ENCODE peak calls at places on chromosomes 12 and 14, in five cellular contexts. J is H1, S is GM12878, H is WTC11, Q is K562. P is an unnamed sample.

GRCh38 chr12:29148065-29148957 is 767 bp upstream of the FAR2 start:
- DNase-seq in Q (peak), S (no peak), H (peak), J (peak), P (no peak)

GRCh38 chr12:18753481-18754117 is 15.7 kb downstream of the CAPZA3 start:
- DNase-seq in H (peak), Q (no peak), S (no peak), J (peak), P (no peak)

GRCh38 chr14:60679566-60680258 is 30.4 kb upstream of the SIX1 start:
- DNase-seq in H (no peak), S (no peak), Q (no peak), J (no peak), P (no peak)

GRCh38 chr12:7042847-7043246 is 17.7 kb upstream of the C1S start:
- DNase-seq in S (no peak), H (no peak), J (no peak), Q (peak), P (peak)

GRCh38 chr12:54725233-54725843 is 77.2 kb upstream of the DCD start:
- DNase-seq in S (no peak), J (no peak), H (no peak), Q (no peak), P (peak)

GRCh38 chr12:46124132-46124847 is 133.9 kb upstream of the SCAF11 start:
- DNase-seq in S (no peak), J (no peak), H (no peak), Q (no peak), P (no peak)

GRCh38 chr12:114684098-114684869 is at the start of gene TBX3:
- DNase-seq in H (peak), Q (peak), J (peak), S (no peak), P (peak)

GRCh38 chr14:99995700-99996356 is 69.4 kb upstream of the EVL start:
- DNase-seq in J (peak), Q (peak), H (peak), S (peak), P (peak)

GRCh38 chr12:101498252-101498651 is 23.1 kb downstream of the SPIC start:
- DNase-seq in Q (no peak), H (no peak), J (no peak), S (no peak), P (no peak)

GRCh38 chr14:71731096-71731495 is 201.1 kb upstream of the RGS6 start:
- DNase-seq in J (no peak), Q (no peak), S (no peak), H (no peak), P (no peak)

GRCh38 chr12:21823581-21823980 is 49.1 kb upstream of the KCNJ8 start:
- DNase-seq in H (peak), J (peak), S (no peak), Q (no peak), P (no peak)

GRCh38 chr12:73210574-73211204 is 938.5 kb downstream of the TRHDE start:
- DNase-seq in S (no peak), H (no peak), J (no peak), Q (no peak), P (no peak)

GRCh38 chr14:49982082-49982481 is 89.2 kb downstream of the ARF6 start:
- DNase-seq in Q (no peak), S (no peak), J (no peak), H (no peak), P (no peak)

GRCh38 chr12:52203126-52203921 is 11.5 kb upstream of the KRT80 start:
- DNase-seq in H (peak), J (no peak), S (no peak), Q (peak), P (peak)

GRCh38 chr12:121641343-121641630 is 15.0 kb downstream of the ORAI1 start:
- DNase-seq in Q (no peak), S (no peak), H (no peak), J (no peak), P (no peak)

GRCh38 chr12:85527192-85527591 is 247.2 kb downstream of the ALX1 start:
- DNase-seq in Q (no peak), H (no peak), J (no peak), S (peak), P (no peak)

GRCh38 chr14:68499451-68499850 is 293.4 kb downstream of the ZFP36L1 start:
- DNase-seq in H (no peak), J (no peak), Q (no peak), S (no peak), P (no peak)

GRCh38 chr14:35398095-35398584 is 6.4 kb downstream of the NFKBIA start:
- DNase-seq in S (no peak), J (no peak), Q (no peak), H (no peak), P (no peak)

GRCh38 chr12:92511776-92512175 is 191.0 kb upstream of the PLEKHG7 start:
- DNase-seq in H (no peak), J (no peak), S (no peak), Q (no peak), P (no peak)

GRCh38 chr14:102539544-102540309 is 30.2 kb upstream of the ANKRD9 start:
- DNase-seq in H (no peak), Q (peak), J (no peak), S (no peak), P (peak)

DNA sequence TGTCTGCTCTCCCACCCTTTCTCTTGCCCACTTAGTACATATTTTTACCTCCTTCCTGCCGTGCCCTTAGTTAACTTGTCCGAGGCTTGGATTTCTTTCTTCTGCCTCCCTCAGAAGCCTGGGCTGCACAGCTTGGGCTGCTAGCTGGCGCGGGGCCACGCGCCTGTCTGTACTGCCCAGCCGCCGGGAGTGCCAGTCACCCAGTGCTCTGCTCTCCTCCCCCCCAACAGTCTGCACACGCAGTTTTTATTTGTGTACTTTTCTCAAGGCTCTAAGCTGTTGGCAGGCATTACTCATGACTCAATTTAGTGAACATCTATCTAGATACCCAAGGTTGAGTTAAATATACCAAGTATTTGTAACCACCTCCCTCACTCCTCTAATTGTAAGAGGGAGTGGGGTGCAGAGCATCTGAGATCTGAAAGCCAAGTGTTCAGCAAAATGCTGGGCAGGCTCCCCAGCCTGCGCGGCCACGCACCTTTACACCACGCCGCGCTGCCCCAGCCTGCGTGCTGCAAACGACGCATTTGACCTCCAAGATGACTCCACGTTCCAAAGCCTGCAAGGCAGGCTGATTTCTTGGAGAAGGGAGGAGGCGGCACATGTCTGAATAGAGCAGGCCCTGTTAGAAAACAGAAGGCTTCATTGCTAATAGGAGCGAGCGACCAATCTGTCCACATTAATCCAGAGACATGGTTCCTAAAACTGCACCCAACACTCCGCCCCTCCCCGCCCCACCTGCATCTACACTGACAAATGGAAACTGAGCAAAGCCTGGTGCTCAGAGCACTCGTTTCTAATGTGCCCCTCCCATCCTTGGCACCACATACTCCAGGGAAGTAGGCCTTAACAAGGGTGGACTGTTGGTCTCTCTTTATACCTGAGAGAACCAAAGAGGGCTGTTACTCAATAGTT is 18.2 kb upstream of the CACNA2D4 start:
- DNase-seq in S (no peak), J (peak), H (no peak), Q (no peak), P (no peak)
- TF ChIP-seq ATF2 in S (no peak), J (no peak), H (no peak), Q (no peak), P (no peak)

GRCh38 chr12:41409628-41410027 is 221.5 kb downstream of the PDZRN4 start:
- DNase-seq in Q (no peak), S (no peak), J (no peak), H (no peak), P (no peak)
- TF ChIP-seq ATF2 in Q (no peak), S (no peak), J (no peak), H (no peak), P (no peak)

GRCh38 chr14:65414961-65415589 is 2.5 kb downstream of the FUT8 start:
- DNase-seq in S (no peak), J (no peak), H (no peak), Q (no peak), P (peak)

GRCh38 chr14:65412189-65412846 is at the start of gene FUT8:
- DNase-seq in Q (peak), J (peak), H (peak), S (peak), P (peak)

GRCh38 chr14:65411656-65412188 is 808 bp upstream of the FUT8 start:
- DNase-seq in Q (peak), S (no peak), J (peak), H (peak), P (peak)

GRCh38 chr14:65413739-65414045 is 1.2 kb downstream of the FUT8 start:
- DNase-seq in S (no peak), H (no peak), J (no peak), Q (no peak), P (no peak)

DNA sequence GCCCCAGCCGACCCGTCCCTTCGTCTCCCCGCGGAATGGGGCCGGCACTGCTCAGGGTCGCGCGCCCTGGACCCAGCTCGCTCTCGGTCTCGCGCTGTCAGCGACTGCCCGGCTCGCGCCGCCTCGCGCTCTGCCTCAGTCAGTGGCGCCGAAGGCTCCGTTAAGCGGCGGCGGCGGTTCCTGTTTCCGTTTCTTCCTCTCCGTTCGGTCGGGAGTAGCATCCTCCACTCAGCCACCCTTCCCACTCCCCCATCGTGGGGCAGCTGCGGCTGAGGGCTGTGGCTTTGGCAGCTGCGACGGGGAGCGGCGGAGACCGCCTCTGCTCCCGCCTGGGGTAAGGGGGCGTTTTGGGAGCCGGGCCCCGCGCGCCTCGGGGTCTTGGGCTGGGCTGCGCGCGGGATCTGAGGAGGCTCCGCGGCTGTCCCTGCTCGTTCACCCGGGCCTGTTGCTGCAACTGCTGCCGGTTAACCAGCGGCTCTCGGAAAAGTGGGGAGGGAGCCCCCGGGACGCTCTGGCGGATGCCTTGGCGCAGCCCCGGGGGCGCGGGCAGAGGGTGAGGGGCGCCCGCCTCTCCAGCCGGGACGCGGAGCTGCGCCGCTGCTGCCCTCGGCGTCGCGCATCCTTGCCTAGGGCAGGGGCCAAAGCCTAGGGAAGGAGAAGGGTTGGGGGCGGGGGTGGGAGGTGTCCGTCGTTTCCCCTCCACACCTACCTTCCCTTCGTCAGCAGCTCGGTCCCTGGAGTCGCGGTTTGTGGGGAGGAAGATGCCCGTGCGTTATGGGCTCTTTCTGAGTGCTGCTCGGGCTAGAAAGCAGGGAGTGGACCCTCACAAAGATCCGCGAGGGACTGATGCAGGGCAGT is 580 bp downstream of the FUT8 start:
- DNase-seq in S (no peak), Q (peak), J (peak), H (peak), P (peak)
- TF ChIP-seq ATF2 in S (no peak), Q (no peak), J (no peak), H (no peak), P (no peak)

DNA sequence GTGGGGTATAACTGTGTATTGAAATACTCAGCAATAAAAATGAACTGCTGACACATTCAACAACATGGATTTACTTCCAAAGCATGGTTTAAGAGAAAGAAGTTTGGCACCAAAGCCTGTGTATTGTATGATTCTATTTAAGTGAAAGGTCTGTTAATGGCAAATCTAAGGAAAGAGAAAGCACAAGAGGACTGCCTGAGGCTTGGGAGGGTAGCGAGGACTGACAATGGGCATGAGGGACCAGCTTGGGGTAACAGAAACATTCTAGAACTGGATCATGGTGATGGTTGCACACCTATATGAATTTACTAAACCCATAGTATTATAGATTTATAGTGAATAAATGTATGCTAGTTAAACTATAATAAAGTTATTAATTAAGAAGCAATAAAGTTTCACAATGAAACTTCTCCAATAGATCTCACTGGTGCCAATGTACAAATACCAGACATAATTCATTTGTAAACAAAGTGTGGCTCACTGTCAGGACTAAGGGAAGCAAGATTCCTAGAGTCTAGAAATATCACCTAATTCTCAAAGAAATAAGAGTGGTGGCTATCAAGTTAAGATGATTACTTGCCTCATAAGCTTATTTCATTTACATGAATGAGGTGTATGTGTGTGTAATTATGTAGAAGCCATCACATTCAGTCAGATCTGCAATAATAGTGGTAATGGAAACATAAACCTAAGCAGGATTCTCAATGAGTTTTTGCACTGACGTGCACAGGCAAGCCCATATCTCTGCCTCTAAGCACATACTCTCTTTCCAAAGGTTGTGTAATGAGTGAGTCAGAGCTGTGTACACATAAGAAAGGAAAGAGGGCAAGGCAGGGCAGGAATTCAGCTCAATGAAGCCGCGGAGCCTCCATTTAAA is 353.4 kb downstream of the KCNH5 start:
- DNase-seq in J (no peak), S (no peak), H (no peak), Q (no peak), P (peak)
- TF ChIP-seq ATF2 in J (no peak), S (no peak), H (no peak), Q (no peak), P (peak)

GRCh38 chr14:23483216-23483854 is 13.8 kb downstream of the NGDN start:
- DNase-seq in S (no peak), J (peak), Q (peak), H (peak), P (peak)

GRCh38 chr14:23482814-23483128 is 13.3 kb downstream of the NGDN start:
- DNase-seq in H (no peak), J (peak), Q (no peak), S (no peak), P (no peak)

GRCh38 chr14:23481362-23481970 is 12.0 kb downstream of the NGDN start:
- DNase-seq in S (no peak), H (no peak), J (peak), Q (peak), P (no peak)

GRCh38 chr14:23485311-23485710 is 15.8 kb downstream of the NGDN start:
- DNase-seq in S (no peak), Q (no peak), J (peak), H (no peak), P (no peak)

DNA sequence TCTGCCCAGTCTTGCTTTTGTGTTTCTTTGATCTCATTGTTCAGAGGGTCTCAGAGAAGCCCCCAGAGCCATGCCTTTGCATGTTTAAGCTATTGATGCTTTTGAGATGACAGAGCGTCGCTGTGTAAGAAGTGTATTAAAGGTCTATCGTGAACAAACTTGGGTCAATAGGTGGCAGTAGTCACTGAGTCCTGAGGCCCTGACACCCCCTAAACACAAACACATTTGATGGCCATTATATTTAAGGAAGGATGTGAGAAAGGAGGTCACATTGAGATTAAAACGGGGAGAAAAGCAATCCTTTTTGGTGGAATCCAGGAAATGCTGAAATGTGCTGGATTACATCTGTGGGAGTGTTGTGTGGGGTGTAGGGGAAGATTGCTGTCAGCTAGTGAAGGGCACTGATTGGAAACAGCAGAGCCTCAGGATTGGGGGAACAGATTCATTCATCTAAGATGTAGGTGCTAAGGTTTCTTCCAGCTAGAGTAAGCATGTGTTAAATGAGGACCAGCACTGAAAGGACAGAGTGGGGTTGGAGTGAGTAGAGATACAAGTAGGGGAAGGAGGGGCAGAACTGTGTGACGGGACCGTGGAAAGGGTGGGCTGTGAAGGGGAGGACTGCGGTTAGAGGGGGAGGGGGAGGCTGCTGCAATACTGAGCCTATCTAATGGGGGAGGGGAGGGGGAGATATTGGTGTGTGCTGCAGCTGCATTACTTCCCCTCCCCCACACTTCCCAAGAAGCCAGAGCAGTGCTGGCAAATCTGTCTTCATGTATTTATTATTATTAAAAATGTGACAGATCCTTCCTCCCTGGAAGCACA is 12.7 kb downstream of the NGDN start:
- DNase-seq in Q (no peak), S (no peak), J (peak), H (no peak), P (no peak)
- TF ChIP-seq ATF2 in Q (no peak), S (no peak), J (no peak), H (no peak), P (no peak)

DNA sequence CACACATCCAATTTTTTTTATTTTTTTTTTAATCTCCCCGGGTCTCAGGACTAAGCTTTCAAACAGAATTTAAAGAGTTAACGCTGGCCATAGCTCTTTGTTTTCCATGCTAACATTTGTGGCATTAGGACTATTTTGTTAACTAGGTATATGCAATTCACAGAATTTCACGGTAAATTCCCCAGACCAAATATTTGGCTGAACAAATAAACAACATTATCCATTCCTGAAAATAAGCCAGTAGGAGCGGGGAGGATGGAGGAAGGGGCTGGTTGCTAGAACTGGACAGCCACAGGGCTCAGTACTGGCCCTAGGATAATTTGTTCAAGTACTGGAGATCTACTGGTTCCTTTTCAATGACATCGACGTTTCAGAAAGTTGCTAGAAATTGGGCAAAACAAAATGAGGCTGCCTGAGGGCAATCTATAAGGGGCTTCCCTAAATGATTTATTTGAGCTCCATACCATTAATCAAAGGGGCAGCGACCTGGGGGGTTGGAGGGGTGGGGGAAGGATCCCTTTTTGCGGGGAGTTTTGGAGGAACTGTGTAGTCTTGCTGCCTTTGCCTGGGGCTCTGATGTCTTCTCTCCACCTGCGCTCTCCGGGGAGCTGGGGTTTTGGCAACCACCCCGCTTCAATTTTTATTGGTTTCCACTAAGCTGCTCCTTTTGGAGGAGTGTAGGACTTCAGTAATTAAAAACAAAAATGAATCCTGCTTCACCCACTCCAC is 9.0 kb downstream of the BMP4 start:
- DNase-seq in Q (no peak), S (no peak), H (no peak), J (no peak), P (peak)
- TF ChIP-seq ATF2 in Q (no peak), S (no peak), H (no peak), J (no peak), P (no peak)

P was measured in HepG2.